ENCODE peak calls at places on chromosomes 4 and X, in four cellular contexts. F, U, X and K are unnamed samples.

GRCh38 chr4:142264961-142265360 is 581.1 kb downstream of the INPP4B start:
- DNase-seq in X (no peak), F (no peak), U (peak), K (peak)

GRCh38 chrX:140712413-140713173 is 3.0 kb downstream of the LINC00632 start:
- DNase-seq in F (peak), X (no peak), U (peak), K (peak)

GRCh38 chrX:6021316-6022091 is 207.2 kb downstream of the NLGN4X start:
- DNase-seq in F (no peak), X (peak), U (peak), K (peak)

GRCh38 chr4:1348014-1348513 is 1.1 kb downstream of the UVSSA start:
- DNase-seq in F (no peak), U (no peak), X (no peak), K (no peak)

GRCh38 chr4:626201-627091 is 1.1 kb downstream of the PDE6B start:
- DNase-seq in F (no peak), U (no peak), X (no peak), K (no peak)

GRCh38 chr4:4461850-4462249 is 74.9 kb downstream of the NSG1 start:
- DNase-seq in U (no peak), F (no peak), X (no peak), K (peak)

GRCh38 chr4:123361195-123361861 is 35.3 kb upstream of the SPRY1 start:
- DNase-seq in U (no peak), X (no peak), F (no peak), K (peak)

GRCh38 chr4:73822389-73822788 is 14.1 kb upstream of the CXCL6 start:
- DNase-seq in U (no peak), X (no peak), F (no peak), K (no peak)

GRCh38 chr4:74624351-74625151 is 169.8 kb downstream of the BTC start:
- DNase-seq in U (no peak), X (peak), F (no peak), K (peak)